ENCODE peak calls at places on chromosomes 1 and 21, in nine cellular contexts. T, I, K, V, W, H, A, P and D are unnamed samples.

GRCh38 chr1:165943198-165943597 is 115.8 kb downstream of the UCK2 start:
- DNase-seq in T (peak), I (no peak), K (peak), V (no peak), W (no peak), H (no peak), A (no peak), P (no peak), D (no peak)

GRCh38 chr1:38053416-38054091 is 7.0 kb upstream of the POU3F1 start:
- DNase-seq in T (no peak), I (no peak), K (no peak), V (no peak), W (no peak), H (no peak), A (no peak), P (no peak), D (no peak)

GRCh38 chr1:208264469-208265126 is 20.4 kb upstream of the PLXNA2 start:
- DNase-seq in T (no peak), I (no peak), K (no peak), V (no peak), W (no peak), H (no peak), A (no peak), P (no peak), D (no peak)

GRCh38 chr21:36917487-36918158 is 48.8 kb downstream of the HLCS start:
- DNase-seq in T (peak), I (peak), K (peak), V (no peak), W (peak), H (no peak), A (no peak), P (peak), D (peak)

GRCh38 chr1:241482761-241483250 is 36.7 kb downstream of the FH start:
- DNase-seq in T (peak), I (no peak), K (no peak), V (no peak), W (peak), H (no peak), A (no peak), P (no peak), D (no peak)

GRCh38 chr1:247322437-247322836 is 9.2 kb downstream of the ZNF496 start:
- DNase-seq in T (no peak), I (no peak), K (no peak), V (no peak), W (no peak), H (no peak), A (no peak), P (no peak), D (no peak)

GRCh38 chr21:44898851-44899767 is 21.6 kb downstream of the ITGB2 start:
- DNase-seq in T (no peak), I (no peak), K (no peak), V (no peak), W (no peak), H (peak), A (no peak), P (no peak), D (peak)

GRCh38 chr1:172398193-172398592 is 22.3 kb upstream of the C1orf105 start:
- DNase-seq in T (no peak), I (no peak), K (no peak), V (peak), W (peak), H (no peak), A (no peak), P (no peak), D (no peak)

GRCh38 chr1:202241376-202242079 is 47.9 kb downstream of the LGR6 start:
- DNase-seq in T (no peak), I (peak), K (no peak), V (no peak), W (no peak), H (peak), A (no peak), P (no peak), D (no peak)

GRCh38 chr1:112557385-112557784 is 48.6 kb downstream of the WNT2B start:
- DNase-seq in T (no peak), I (no peak), K (no peak), V (no peak), W (peak), H (no peak), A (no peak), P (no peak), D (no peak)

GRCh38 chr1:201506573-201507567 is at the start of gene CSRP1:
- DNase-seq in T (peak), I (peak), K (peak), V (peak), W (peak), H (peak), A (no peak), P (peak), D (peak)

GRCh38 chr1:160834945-160835565 is 27.6 kb downstream of the CD244 start:
- DNase-seq in T (peak), I (no peak), K (peak), V (no peak), W (peak), H (no peak), A (no peak), P (no peak), D (no peak)